ENCODE peak calls at places on chromosomes 4 and X, in six cellular contexts. X is IMR-90, Y is stomach, U is transverse colon, Q is uterus, N is testis. D is an unnamed sample.

GRCh38 chrX:1734806-1735205 is 119.9 kb downstream of the ASMT start:
- DNase-seq in X (no peak), Y (no peak), U (no peak), Q (no peak), N (no peak), D (no peak)

GRCh38 chr4:166435449-166435848 is 562.4 kb downstream of the TLL1 start:
- DNase-seq in X (peak), Y (no peak), U (no peak), Q (no peak), N (no peak), D (no peak)

GRCh38 chr4:3262208-3263052 is 13.5 kb downstream of the MSANTD1 start:
- DNase-seq in X (no peak), Y (peak), U (peak), Q (no peak), N (no peak), D (no peak)

GRCh38 chrX:9635805-9636204 is 129.8 kb downstream of the GPR143 start:
- DNase-seq in X (peak), Y (no peak), U (no peak), Q (peak), N (no peak), D (no peak)

GRCh38 chr4:88659061-88659889 is 38.4 kb downstream of the NAP1L5 start:
- DNase-seq in X (peak), Y (peak), U (peak), Q (peak), N (peak), D (no peak)

GRCh38 chrX:141669689-141670088 is 28.9 kb downstream of the SPANXD start:
- DNase-seq in X (no peak), Y (no peak), U (no peak), Q (no peak), N (no peak), D (no peak)

GRCh38 chr4:75702919-75703411 is 21.4 kb upstream of the USO1 start:
- DNase-seq in X (no peak), Y (no peak), U (peak), Q (no peak), N (no peak), D (no peak)

GRCh38 chr4:39231660-39232059 is 49.3 kb downstream of the WDR19 start:
- DNase-seq in X (no peak), Y (no peak), U (no peak), Q (no peak), N (no peak), D (no peak)

GRCh38 chr4:163172666-163173065 is 6.0 kb upstream of the NAF1 start:
- DNase-seq in X (no peak), Y (no peak), U (no peak), Q (no peak), N (no peak), D (no peak)

GRCh38 chr4:168218663-168219062 is 99.9 kb downstream of the DDX60 start:
- DNase-seq in X (peak), Y (no peak), U (no peak), Q (no peak), N (no peak), D (no peak)
- H3K27ac ChIP-seq in X (no peak), Y (no peak), U (no peak), Q (no peak), N (no peak), D (no peak)

DNA sequence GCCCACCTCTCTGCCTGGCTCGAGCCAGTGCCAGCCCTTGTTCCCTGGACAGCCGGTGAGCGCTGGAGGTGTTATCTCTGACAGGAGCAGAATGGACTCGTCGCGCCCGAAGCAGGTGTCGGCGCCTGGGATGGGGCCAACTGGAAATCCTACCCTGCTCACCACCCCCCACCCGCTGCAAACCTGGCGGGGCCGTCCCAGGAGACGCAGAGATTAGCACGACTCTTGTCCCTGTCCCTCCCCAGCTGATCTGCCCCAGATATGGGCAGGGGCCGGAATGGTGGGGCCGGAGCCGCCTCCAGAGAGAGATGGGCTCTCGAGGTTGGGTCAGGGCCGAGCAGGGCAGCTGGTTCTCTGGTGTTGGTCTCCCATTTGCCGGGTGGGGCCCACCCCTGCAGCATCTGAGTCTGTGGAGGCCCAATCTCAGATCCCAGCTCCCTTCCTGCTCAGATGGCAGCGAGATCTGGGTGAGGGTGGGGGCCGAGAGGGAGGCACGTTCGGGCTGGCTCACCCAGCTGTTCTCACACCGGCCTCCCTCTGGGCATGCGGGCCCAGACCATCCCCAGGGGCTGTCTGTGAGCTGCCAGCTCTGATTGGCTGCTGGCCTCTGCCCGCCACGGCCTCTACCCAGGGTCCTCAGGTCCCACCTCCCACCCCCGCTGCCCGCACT is 20.1 kb upstream of the FGFR3 start:
- DNase-seq in X (no peak), Y (no peak), U (no peak), Q (no peak), N (no peak), D (no peak)
- H3K4me3 ChIP-seq in X (no peak), Y (no peak), U (no peak), Q (no peak), N (no peak), D (no peak)

DNA sequence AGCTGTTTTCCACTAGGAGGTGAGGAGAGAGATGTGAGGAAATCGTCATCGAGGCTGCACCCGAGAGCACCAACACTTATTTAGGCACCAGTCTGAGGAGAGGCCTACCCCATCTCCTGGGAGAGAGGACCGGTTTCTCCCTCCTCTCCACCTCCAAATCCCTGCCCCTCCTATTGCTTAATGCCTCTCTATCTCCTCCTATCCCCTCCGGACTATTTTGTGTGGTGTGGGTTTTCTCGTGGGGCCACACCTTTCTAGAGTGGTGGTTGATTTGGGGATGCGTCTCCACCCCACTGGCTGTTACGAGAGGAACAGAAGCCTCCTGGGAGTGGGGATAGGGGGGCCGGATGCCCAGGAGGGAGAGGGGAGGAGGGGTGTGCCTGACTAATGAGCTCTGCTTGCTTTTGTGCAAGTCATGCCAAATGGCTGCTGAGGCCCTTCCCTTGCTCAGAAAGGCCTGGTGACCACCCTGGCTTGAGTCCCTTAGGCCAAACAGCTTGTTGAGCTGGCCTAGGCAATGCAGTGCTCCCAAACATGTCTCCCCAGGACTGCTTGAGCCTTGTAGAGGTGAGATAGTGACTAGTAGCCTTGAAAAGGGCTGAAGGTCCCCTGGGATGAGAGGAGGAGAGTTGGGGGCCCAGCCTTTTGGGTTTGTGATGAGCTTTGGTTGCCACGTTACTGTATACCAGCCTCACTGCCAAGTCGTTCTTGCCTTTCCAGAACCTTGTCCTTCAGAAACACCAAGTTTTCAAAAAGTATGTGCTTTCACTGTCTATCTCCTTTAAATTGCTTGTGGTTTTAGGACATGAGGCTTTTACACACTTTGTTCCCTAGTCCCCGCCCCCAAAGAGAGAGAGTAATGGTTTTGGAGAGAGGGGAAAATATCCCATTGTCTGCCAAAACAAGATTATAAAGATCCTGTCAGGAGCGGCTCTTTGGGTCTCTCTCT is 1.2 kb downstream of the MSN start:
- DNase-seq in X (peak), Y (peak), U (peak), Q (peak), N (peak), D (peak)
- TF ChIP-seq POLR2A in X (peak), Y (no peak), U (no peak), Q (peak), N (no peak), D (peak)

GRCh38 chr4:109434007-109434792 is 585 bp downstream of the SEC24B start:
- DNase-seq in X (peak), Y (peak), U (peak), Q (peak), N (peak), D (no peak)

GRCh38 chr4:109434793-109435080 is 1.1 kb downstream of the SEC24B start:
- DNase-seq in X (peak), Y (no peak), U (no peak), Q (no peak), N (no peak), D (no peak)

GRCh38 chr4:109433281-109434006 is at the start of gene SEC24B:
- DNase-seq in X (peak), Y (peak), U (peak), Q (peak), N (peak), D (peak)

GRCh38 chr4:109436504-109436903 is 2.9 kb downstream of the SEC24B start:
- DNase-seq in X (no peak), Y (no peak), U (no peak), Q (no peak), N (no peak), D (no peak)

GRCh38 chr4:109435635-109436034 is 2.0 kb downstream of the SEC24B start:
- DNase-seq in X (no peak), Y (no peak), U (no peak), Q (no peak), N (no peak), D (no peak)
- H3K27ac ChIP-seq in X (no peak), Y (no peak), U (peak), Q (no peak), N (no peak), D (no peak)

GRCh38 chr4:113899260-113900177 is 79.9 kb downstream of the ARSJ start:
- DNase-seq in X (no peak), Y (no peak), U (peak), Q (no peak), N (no peak), D (no peak)

GRCh38 chr4:113905301-113905700 is 74.1 kb downstream of the ARSJ start:
- DNase-seq in X (no peak), Y (no peak), U (no peak), Q (no peak), N (no peak), D (no peak)

GRCh38 chr4:113907559-113907958 is 71.9 kb downstream of the ARSJ start:
- DNase-seq in X (no peak), Y (no peak), U (no peak), Q (no peak), N (no peak), D (no peak)

DNA sequence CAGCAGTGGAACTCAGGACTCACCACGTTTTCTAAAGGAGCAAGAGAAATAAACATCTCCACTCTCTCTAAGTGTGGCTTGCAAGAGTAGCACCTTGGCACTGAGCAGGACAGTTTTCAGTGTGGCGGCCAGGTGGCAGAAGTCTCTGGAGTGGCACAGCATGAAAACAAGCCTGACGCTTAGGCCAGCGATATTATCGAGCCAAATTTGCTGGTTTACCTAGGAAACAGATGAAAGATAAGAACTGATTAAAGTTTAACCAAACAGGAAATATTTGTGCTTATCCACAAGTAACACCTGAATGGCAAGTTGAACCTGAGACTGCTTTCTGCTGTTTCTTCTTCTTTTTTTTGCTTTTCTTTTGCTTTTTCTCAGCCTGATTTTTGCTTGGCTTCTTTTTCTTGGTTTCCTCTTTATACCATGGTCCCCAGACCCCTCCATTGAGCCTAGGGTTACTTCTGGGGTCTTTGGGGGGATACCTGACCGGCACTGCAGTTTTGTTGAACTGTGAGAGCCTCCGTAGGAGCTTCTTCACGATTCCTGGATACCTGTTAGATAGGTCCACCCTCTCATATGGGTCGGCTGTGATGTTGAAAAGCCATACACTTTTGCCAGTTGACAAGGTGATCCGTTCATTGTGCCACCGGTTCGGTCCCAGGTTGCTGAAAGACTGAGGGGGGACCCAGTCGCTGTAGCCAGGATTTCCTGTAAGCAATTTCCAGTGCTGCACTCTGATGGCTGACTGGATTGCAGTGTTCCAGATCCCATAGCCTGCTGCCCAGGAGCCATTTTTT is 77.3 kb downstream of the ARSJ start:
- DNase-seq in X (no peak), Y (peak), U (peak), Q (no peak), N (no peak), D (peak)
- H3K4me3 ChIP-seq in X (no peak), Y (peak), U (no peak), Q (no peak), N (no peak), D (no peak)

GRCh38 chr4:148442830-148443549 is 776 bp upstream of the NR3C2 start:
- DNase-seq in X (no peak), Y (no peak), U (peak), Q (no peak), N (no peak), D (peak)
- TF ChIP-seq POLR2A in X (no peak), Y (no peak), U (no peak), Q (no peak), N (no peak), D (no peak)

GRCh38 chrX:45068555-45068954 is 132.1 kb downstream of the DIPK2B start:
- DNase-seq in X (no peak), Y (no peak), U (no peak), Q (no peak), N (no peak), D (no peak)
- H3K27ac ChIP-seq in X (no peak), Y (no peak), U (no peak), Q (no peak), N (no peak), D (peak)

D was measured in spleen.